ENCODE peak calls at places on chromosomes 2 and 18, in six cellular contexts. M is HCT116, L is GM12878, D is HepG2, F is SK-N-SH, S is H1. O is an unnamed sample.
A peak's percentile ranks its signal among the peaks of the same experiment; 100 is the strongest.

GRCh38 chr2:71643674-71644357 is 190.5 kb downstream of the DYSF start:
- DNase-seq in M (no peak), D (no peak), S (no peak), L (no peak), F (no peak), O (no peak)

GRCh38 chr18:79484661-79485621 is 89.2 kb downstream of the NFATC1 start:
- DNase-seq in L (no peak), D (peak; percentile 15), S (no peak), M (no peak), F (no peak), O (no peak)

GRCh38 chr18:75063615-75064512 is 145.1 kb downstream of the PTGR3 start:
- DNase-seq in F (no peak), L (no peak), S (no peak), D (no peak), M (no peak), O (no peak)

GRCh38 chr2:218186355-218186766 is 19.6 kb upstream of the CXCR1 start:
- DNase-seq in L (peak; percentile 25), M (peak; percentile 75), S (peak; percentile 78), F (peak; percentile 67), D (peak; percentile 76), O (peak; percentile 39)

GRCh38 chr18:48552130-48552529 is 13.3 kb downstream of the CTIF start:
- DNase-seq in M (no peak), L (no peak), S (no peak), F (no peak), D (no peak), O (no peak)

GRCh38 chr2:144682248-144682647 is 162.3 kb upstream of the ZEB2 start:
- DNase-seq in D (no peak), M (no peak), L (no peak), S (no peak), F (no peak), O (no peak)

GRCh38 chr18:41371718-41372117 is 583.3 kb upstream of the PIK3C3 start:
- DNase-seq in M (no peak), F (peak; percentile 15), D (no peak), L (no peak), S (no peak), O (no peak)

GRCh38 chr2:171185941-171186340 is 25.2 kb upstream of the TLK1 start:
- DNase-seq in D (no peak), M (no peak), F (no peak), S (no peak), L (no peak), O (no peak)

GRCh38 chr2:85132834-85133637 is at the start of gene TCF7L1:
- DNase-seq in M (peak; percentile 70), D (peak; percentile 35), F (peak; percentile 93), L (no peak), S (peak; percentile 96), O (peak; percentile 15)

GRCh38 chr2:187177253-187177652 is 270.8 kb downstream of the CALCRL start:
- DNase-seq in M (no peak), S (no peak), L (no peak), D (no peak), F (no peak), O (no peak)

GRCh38 chr2:144645055-144645778 is 125.3 kb upstream of the ZEB2 start:
- DNase-seq in S (no peak), L (no peak), M (no peak), F (no peak), D (no peak), O (no peak)

GRCh38 chr18:6650063-6650462 is 79.5 kb upstream of the ARHGAP28 start:
- DNase-seq in L (no peak), D (no peak), S (no peak), M (no peak), F (no peak), O (no peak)

GRCh38 chr2:160061533-160062282 is 707 bp downstream of the PLA2R1 start:
- DNase-seq in F (peak; percentile 32), D (no peak), M (no peak), L (no peak), S (no peak), O (no peak)

GRCh38 chr2:231557571-231558217 is 27.4 kb upstream of the NMUR1 start:
- DNase-seq in M (peak; percentile 61), S (peak; percentile 60), D (peak; percentile 58), L (peak; percentile 49), F (peak; percentile 79), O (peak; percentile 50)

GRCh38 chr2:173658946-173659371 is 304.3 kb downstream of the CDCA7 start:
- DNase-seq in M (no peak), F (no peak), L (no peak), S (no peak), D (no peak), O (no peak)

GRCh38 chr2:227536445-227536844 is 62.2 kb upstream of the SCYGR2 start:
- DNase-seq in L (no peak), F (peak; percentile 25), S (no peak), D (peak; percentile 3), M (no peak), O (no peak)

GRCh38 chr18:3451989-3452749 is 2.2 kb downstream of the TGIF1 start:
- DNase-seq in L (no peak), M (no peak), D (no peak), S (peak; percentile 50), F (peak; percentile 64), O (no peak)

GRCh38 chr18:45654677-45655076 is 39.4 kb downstream of the SLC14A2 start:
- DNase-seq in M (no peak), S (no peak), F (no peak), D (no peak), L (no peak), O (no peak)

GRCh38 chr2:145764631-145765030 is 1244.7 kb upstream of the ZEB2 start:
- DNase-seq in F (no peak), S (no peak), M (no peak), L (no peak), D (no peak), O (no peak)

GRCh38 chr2:218438601-218439000 is 19.7 kb downstream of the VIL1 start:
- DNase-seq in L (no peak), M (no peak), D (no peak), S (no peak), F (no peak), O (no peak)

GRCh38 chr18:73462092-73462491 is 594.3 kb upstream of the NETO1 start:
- DNase-seq in S (no peak), M (no peak), L (no peak), D (no peak), F (no peak), O (no peak)

GRCh38 chr2:67389788-67390187 is 7.3 kb upstream of the ETAA1 start:
- DNase-seq in L (no peak), D (no peak), M (no peak), S (no peak), F (peak; percentile 59), O (no peak)

GRCh38 chr2:240451791-240452470 is 16.5 kb downstream of the GPC1 start:
- DNase-seq in M (no peak), S (no peak), L (no peak), D (no peak), F (no peak), O (no peak)

GRCh38 chr18:78818961-78819360 is 160.7 kb upstream of the SALL3 start:
- DNase-seq in S (no peak), F (no peak), M (no peak), L (no peak), D (no peak), O (no peak)

GRCh38 chr2:161412346-161412745 is 3.8 kb upstream of the TBR1 start:
- DNase-seq in S (no peak), F (no peak), M (no peak), D (no peak), L (no peak), O (no peak)

GRCh38 chr2:37616674-37616999 is 54.8 kb downstream of the CDC42EP3 start:
- DNase-seq in S (no peak), F (no peak), L (no peak), D (no peak), M (no peak), O (no peak)

GRCh38 chr18:77107218-77107815 is 25.3 kb downstream of the MBP start:
- DNase-seq in S (peak; percentile 39), M (no peak), L (no peak), D (no peak), F (no peak), O (no peak)

GRCh38 chr2:238852186-238852869 is 4.4 kb downstream of the TWIST2 start:
- DNase-seq in M (no peak), D (no peak), S (no peak), L (no peak), F (no peak), O (no peak)

DNA sequence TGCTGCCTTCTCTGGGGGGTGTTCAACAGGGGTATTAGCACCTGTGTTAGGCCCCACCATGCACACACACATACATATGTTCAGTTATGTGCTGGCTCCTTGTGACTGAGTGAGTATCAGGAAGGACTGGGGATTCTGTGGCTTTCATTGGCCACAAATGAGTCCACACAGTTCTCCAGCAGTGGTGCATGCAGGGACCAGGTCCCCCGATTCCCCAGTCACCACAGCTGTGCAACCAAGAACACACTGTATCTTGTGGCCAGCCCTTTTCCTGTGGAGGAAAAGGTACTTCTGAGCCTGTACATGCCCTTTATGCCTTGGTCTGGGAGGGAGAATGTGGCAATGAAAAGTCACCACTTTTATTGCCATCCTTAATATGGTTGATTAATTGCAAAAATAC is 74.9 kb upstream of the KLF7 start:
- DNase-seq in S (no peak), D (no peak), L (no peak), M (no peak), F (no peak), O (no peak)
- TF ChIP-seq SIN3A in S (no peak), D (no peak), L (no peak), M (no peak), F (no peak), O (no peak)

GRCh38 chr2:199968126-199968525 is 12.7 kb downstream of the MAIP1 start:
- DNase-seq in S (no peak), M (no peak), F (no peak), D (no peak), L (no peak), O (no peak)

GRCh38 chr2:199958014-199958413 is 2.6 kb downstream of the MAIP1 start:
- DNase-seq in D (no peak), M (no peak), S (no peak), L (no peak), F (no peak), O (no peak)

GRCh38 chr2:199966405-199966804 is 11.0 kb downstream of the MAIP1 start:
- DNase-seq in S (no peak), M (no peak), D (no peak), F (no peak), L (no peak), O (no peak)

GRCh38 chr2:199962203-199962602 is 6.8 kb downstream of the MAIP1 start:
- DNase-seq in D (no peak), M (no peak), S (no peak), L (no peak), F (no peak), O (no peak)
- TF ChIP-seq SIN3A in D (no peak), M (no peak), S (no peak), L (no peak), F (no peak), O (no peak)

GRCh38 chr18:43662657-43663056 is 385.4 kb upstream of the SYT4 start:
- DNase-seq in S (no peak), L (no peak), M (no peak), D (no peak), F (no peak), O (no peak)
- TF ChIP-seq SIN3A in S (no peak), L (no peak), M (no peak), D (no peak), F (no peak), O (no peak)

DNA sequence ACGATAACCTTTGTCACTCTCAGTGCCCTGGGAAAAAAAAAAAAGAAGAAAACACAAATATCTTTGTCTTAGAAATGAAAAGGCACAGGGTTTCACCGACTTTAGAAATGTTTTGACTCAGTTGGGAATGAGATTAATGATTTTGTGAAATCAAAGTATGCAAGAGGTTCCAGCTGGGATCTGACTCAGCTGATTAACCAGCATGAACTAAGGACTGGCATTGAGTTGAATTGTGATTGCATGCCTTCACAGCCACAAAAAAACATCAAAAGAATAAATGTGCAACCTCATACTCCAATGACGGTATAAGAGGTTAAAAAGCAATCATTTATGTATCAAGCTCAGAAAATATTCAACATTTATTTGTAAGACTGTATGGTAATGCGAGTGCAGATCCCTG is 566.6 kb upstream of the DSEL start:
- DNase-seq in L (no peak), M (no peak), S (no peak), F (no peak), D (no peak), O (no peak)
- TF ChIP-seq SIN3A in L (no peak), M (no peak), S (no peak), F (no peak), D (no peak), O (no peak)